ENCODE peak calls at places on chromosomes 13 and 19, in five cellular contexts. F is tibial artery, N is psoas muscle, R is left ventricle myocardium inferior, K is HCT116. Q is an unnamed sample. For H3K9me3 and H3K4me1, the result is how much of the 10 kb centered on the place peaks cover.

GRCh38 chr19:48565090-48565489 is 13.1 kb downstream of the SULT2B1 start:
- DNase-seq in K (no peak), N (no peak), F (no peak), R (no peak), Q (no peak)

GRCh38 chr19:12791345-12792047 is at the start of gene JUNB:
- DNase-seq in R (peak), N (peak), F (peak), K (peak), Q (peak)

GRCh38 chr13:73173160-73173905 is 114.5 kb downstream of the KLF5 start:
- DNase-seq in R (no peak), F (no peak), K (no peak), N (no peak), Q (no peak)

GRCh38 chr19:53644061-53644816 is 12.4 kb downstream of the DPRX start:
- DNase-seq in F (no peak), K (no peak), N (no peak), R (no peak), Q (no peak)

GRCh38 chr19:32367948-32368536 is 22.6 kb downstream of the ZNF507 start:
- DNase-seq in R (no peak), F (no peak), N (no peak), K (no peak), Q (no peak)

GRCh38 chr13:46831588-46832194 is 34.7 kb upstream of the ESD start:
- DNase-seq in K (peak), R (no peak), F (no peak), N (no peak), Q (peak)

GRCh38 chr13:87754097-87754496 is 82.9 kb downstream of the SLITRK5 start:
- DNase-seq in K (no peak), F (no peak), N (no peak), R (no peak), Q (no peak)

GRCh38 chr19:45250216-45250831 is 747 bp upstream of the MARK4 start:
- DNase-seq in N (no peak), F (no peak), R (no peak), K (no peak), Q (no peak)

GRCh38 chr19:2461751-2462634 is 5.2 kb upstream of the LMNB2 start:
- DNase-seq in N (peak), R (peak), K (peak), F (peak), Q (peak)
- TF ChIP-seq CTCF in N (no peak), R (no peak), K (no peak), F (no peak), Q (no peak)

DNA sequence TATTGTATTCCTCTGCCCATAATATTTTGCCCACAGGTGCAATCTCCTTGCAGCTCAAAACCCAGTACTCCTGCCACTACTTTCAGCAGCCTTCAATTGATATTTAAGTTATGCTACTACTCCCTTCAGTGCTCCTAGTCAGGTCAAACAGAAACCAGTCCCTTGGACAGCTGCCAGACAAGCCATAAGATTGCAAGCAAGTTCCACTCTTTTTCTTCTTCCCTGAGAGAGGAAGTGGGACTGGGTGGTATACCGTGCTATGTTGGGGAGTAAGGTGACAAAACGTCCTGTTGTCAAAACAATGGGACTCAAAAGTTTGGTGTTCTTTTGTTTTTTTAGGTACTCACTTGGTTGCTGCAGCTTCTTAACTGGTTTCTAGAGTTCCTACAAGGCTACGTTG is 63.1 kb upstream of the FRY start:
- DNase-seq in K (no peak), N (no peak), F (no peak), R (no peak), Q (peak)
- H3K9me3 ChIP-seq in K (under half), N (under half), F (under half), R (under half), Q (under half)

GRCh38 chr19:18421371-18421959 is 2.3 kb downstream of the SSBP4 start:
- DNase-seq in R (no peak), F (no peak), K (no peak), N (no peak), Q (no peak)
- H3K4me1 ChIP-seq in R (half or more), F (under half), K (half or more), N (half or more), Q (under half)

DNA sequence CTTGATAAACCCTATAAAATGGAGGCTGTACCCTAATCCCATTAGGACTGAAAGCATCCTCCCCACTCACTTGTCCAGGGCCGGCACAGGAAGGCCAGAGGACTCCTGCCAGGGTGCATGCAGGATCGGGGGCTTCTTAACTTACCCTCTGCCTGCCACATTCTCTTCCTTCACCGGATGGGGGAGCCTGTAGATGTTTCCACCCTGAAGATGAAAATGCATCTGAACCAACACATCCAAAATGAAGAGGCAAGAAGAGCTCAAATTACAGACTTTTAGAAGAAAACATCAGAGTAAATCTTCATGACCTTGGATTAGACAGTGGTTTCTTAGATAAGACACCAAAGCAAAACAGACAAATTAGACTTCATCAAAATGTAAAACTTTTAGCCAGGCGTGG is 25.9 kb upstream of the NAPA start:
- DNase-seq in N (no peak), R (no peak), K (no peak), F (no peak), Q (no peak)
- TF ChIP-seq CTCF in N (peak), R (peak), K (no peak), F (peak), Q (no peak)

DNA sequence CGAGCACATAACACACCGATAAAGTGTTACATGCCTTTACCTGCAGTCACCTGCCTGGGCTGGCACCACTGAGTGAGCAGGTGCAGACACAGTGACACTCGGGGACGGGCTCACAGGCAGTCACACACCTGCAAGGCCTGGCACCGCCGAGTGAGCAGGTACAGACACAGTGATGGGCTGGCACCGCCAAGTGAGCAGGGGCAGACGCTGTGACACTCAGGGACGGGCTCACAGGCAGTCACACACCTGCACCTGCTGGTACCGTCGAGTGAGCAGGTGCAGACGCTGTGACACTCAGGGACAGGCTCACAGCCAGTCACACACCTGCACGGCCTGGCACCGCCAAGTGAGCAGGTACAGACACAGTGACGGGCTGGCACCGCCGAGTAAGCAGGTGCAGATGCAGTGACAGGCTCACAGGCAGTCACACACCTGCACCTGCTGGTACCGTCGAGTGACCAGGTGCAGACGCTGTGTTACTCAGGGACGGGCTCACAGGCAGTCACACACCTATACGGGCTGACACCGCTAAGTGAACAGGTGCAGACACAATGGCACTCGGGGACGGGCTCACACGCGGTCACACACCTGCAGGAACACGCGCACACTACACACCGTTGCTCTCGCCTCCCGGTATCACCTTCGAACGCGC is 470 bp downstream of the ZNF835 start:
- DNase-seq in R (no peak), F (no peak), K (no peak), N (no peak), Q (no peak)
- H3K9me3 ChIP-seq in R (under half), F (under half), K (under half), N (under half), Q (under half)